ENCODE peak calls at places on chromosomes 4 and X, in five cellular contexts. V is breast epithelium, P is HCT116, M is lower leg skin, B is IMR-90. U is an unnamed sample.

GRCh38 chr4:10144479-10144878 is 27.9 kb upstream of the WDR1 start:
- DNase-seq in B (no peak), V (no peak), P (no peak), M (no peak), U (no peak)

GRCh38 chr4:16893141-16893571 is 5.3 kb downstream of the LDB2 start:
- DNase-seq in P (no peak), M (no peak), V (no peak), B (peak; percentile 34), U (no peak)

GRCh38 chr4:74433541-74434172 is 11.3 kb upstream of the AREG start:
- DNase-seq in V (no peak), B (no peak), P (no peak), M (no peak), U (no peak)

GRCh38 chr4:107951551-107951950 is 20.2 kb downstream of the CYP2U1 start:
- DNase-seq in V (no peak), M (no peak), P (no peak), B (peak; percentile 89), U (no peak)

GRCh38 chrX:13938053-13938765 is 91.5 kb downstream of the GEMIN8 start:
- DNase-seq in P (no peak), M (no peak), V (peak; percentile 48), B (peak; percentile 2), U (peak; percentile 69)

GRCh38 chr4:108360857-108361820 is 192.4 kb upstream of the LEF1 start:
- DNase-seq in B (peak; percentile 60), V (peak; percentile 27), M (no peak), P (no peak), U (peak; percentile 9)

GRCh38 chr4:166594326-166594946 is 639.9 kb downstream of the SPOCK3 start:
- DNase-seq in P (peak; percentile 50), V (no peak), M (no peak), B (no peak), U (no peak)

GRCh38 chr4:183200453-183200852 is 101.4 kb downstream of the WWC2 start:
- DNase-seq in M (no peak), V (peak; percentile 23), P (no peak), B (peak; percentile 92), U (peak; percentile 93)

GRCh38 chr4:75598390-75598789 is 31.9 kb downstream of the CDKL2 start:
- DNase-seq in P (no peak), V (no peak), M (no peak), B (peak; percentile 39), U (no peak)

GRCh38 chr4:40038972-40039371 is 17.7 kb upstream of the N4BP2 start:
- DNase-seq in P (no peak), V (no peak), B (peak; percentile 50), M (no peak), U (no peak)

GRCh38 chrX:144730486-144730885 is 516.8 kb upstream of the SPANXN1 start:
- DNase-seq in B (no peak), P (no peak), M (no peak), V (no peak), U (no peak)

GRCh38 chr4:152352215-152352614 is 183.7 kb downstream of the FBXW7 start:
- DNase-seq in M (no peak), V (no peak), B (no peak), P (no peak), U (no peak)

GRCh38 chr4:152351080-152351479 is 184.8 kb downstream of the FBXW7 start:
- DNase-seq in M (no peak), P (no peak), V (no peak), B (no peak), U (no peak)

GRCh38 chr4:152348670-152349069 is 187.2 kb downstream of the FBXW7 start:
- DNase-seq in B (no peak), M (no peak), V (no peak), P (no peak), U (no peak)

GRCh38 chr4:152356428-152357034 is 179.4 kb downstream of the FBXW7 start:
- DNase-seq in B (peak; percentile 21), M (no peak), V (no peak), P (no peak), U (no peak)

GRCh38 chr4:152352645-152353116 is 183.2 kb downstream of the FBXW7 start:
- DNase-seq in V (peak; percentile 48), P (peak; percentile 81), M (peak; percentile 79), B (peak; percentile 97), U (peak; percentile 52)
- TF ChIP-seq POLR2A in V (peak; percentile 22), P (no peak), M (no peak), B (peak; percentile 70), U (peak; percentile 74)

GRCh38 chrX:40174594-40175415 is 77.0 kb upstream of the BCOR start:
- DNase-seq in V (no peak), M (no peak), P (no peak), B (no peak), U (peak; percentile 48)

GRCh38 chrX:40172169-40172979 is 74.6 kb upstream of the BCOR start:
- DNase-seq in V (no peak), B (peak; percentile 44), P (no peak), M (no peak), U (peak; percentile 69)

GRCh38 chrX:40172980-40173661 is 75.4 kb upstream of the BCOR start:
- DNase-seq in V (no peak), M (no peak), P (no peak), B (no peak), U (no peak)

GRCh38 chrX:40175416-40176255 is 77.9 kb upstream of the BCOR start:
- DNase-seq in M (peak; percentile 65), P (no peak), B (no peak), V (no peak), U (peak; percentile 83)

GRCh38 chrX:40173662-40174593 is 76.2 kb upstream of the BCOR start:
- DNase-seq in P (peak; percentile 72), B (no peak), M (no peak), V (no peak), U (peak; percentile 68)
- H3K4me3 ChIP-seq in P (peak overlapping the region; percentile 60), B (no peak overlapping the region), M (no peak overlapping the region), V (peak overlapping the region; percentile 56), U (no peak overlapping the region)

DNA sequence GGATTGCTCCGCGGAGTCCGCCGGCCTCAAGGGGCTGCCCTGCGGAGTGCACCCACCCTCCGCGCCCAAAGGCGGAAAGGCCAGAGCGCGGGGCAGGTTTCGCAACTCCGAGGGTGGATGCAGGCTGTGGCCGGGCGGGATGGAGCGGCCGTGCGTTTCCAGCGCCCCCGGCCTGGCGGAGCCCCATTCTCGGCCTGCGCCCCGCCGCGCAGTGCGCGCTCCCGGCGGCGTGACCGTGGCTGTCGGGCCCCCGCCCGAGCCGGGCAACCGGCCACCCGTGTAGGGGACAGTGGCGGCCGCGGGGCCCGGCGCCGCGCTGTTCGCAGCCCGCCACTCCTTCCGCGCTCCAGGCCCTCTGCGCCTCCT is 331 bp downstream of the SETD7 start:
- DNase-seq in B (no peak), M (no peak), P (no peak), V (peak; percentile 34), U (peak; percentile 50)
- TF ChIP-seq POLR2A in B (no peak), M (no peak), P (no peak), V (no peak), U (no peak)

GRCh38 chrX:133726642-133727041 is 258.8 kb downstream of the GPC3 start:
- DNase-seq in P (no peak), B (no peak), M (no peak), V (no peak), U (no peak)

GRCh38 chrX:133723930-133724329 is 261.5 kb downstream of the GPC3 start:
- DNase-seq in V (no peak), B (no peak), M (no peak), P (no peak), U (no peak)

GRCh38 chrX:133726211-133726630 is 259.2 kb downstream of the GPC3 start:
- DNase-seq in V (no peak), P (peak; percentile 27), M (no peak), B (peak; percentile 73), U (no peak)

GRCh38 chrX:133722756-133723155 is 262.6 kb downstream of the GPC3 start:
- DNase-seq in B (no peak), M (no peak), V (no peak), P (no peak), U (no peak)
- H3K4me3 ChIP-seq in B (no peak overlapping the region), M (no peak overlapping the region), V (no peak overlapping the region), P (no peak overlapping the region), U (no peak overlapping the region)

DNA sequence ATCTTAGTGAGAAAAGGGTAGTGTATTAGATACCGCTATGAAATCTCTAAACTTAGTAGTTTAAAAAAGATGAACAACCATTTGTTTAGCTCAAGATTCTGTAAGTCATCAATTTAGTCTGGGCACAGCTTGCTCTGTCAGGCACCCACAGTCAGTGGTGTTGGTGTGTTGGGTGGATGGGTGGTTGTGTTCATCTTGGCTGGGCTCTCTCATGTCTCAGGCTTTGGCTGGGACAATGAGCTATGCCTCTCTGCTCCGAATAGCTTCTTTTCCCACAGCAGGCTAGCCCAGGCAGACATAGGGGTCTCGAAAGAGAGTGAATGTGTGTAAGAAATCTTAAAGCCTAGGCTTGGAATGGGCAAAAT is 127.0 kb upstream of the GATB start:
- DNase-seq in V (no peak), P (no peak), M (no peak), B (no peak), U (no peak)
- TF ChIP-seq POLR2A in V (no peak), P (no peak), M (no peak), B (no peak), U (no peak)

GRCh38 chr4:24754586-24754985 is 40.8 kb upstream of the SOD3 start:
- DNase-seq in M (no peak), B (no peak), V (no peak), P (no peak), U (no peak)

GRCh38 chr4:24750106-24750505 is 45.3 kb upstream of the SOD3 start:
- DNase-seq in P (no peak), V (no peak), B (no peak), M (no peak), U (no peak)

GRCh38 chr4:24752140-24752539 is 43.2 kb upstream of the SOD3 start:
- DNase-seq in V (no peak), B (no peak), M (no peak), P (no peak), U (no peak)

GRCh38 chr4:24748758-24749350 is 46.5 kb upstream of the SOD3 start:
- DNase-seq in P (no peak), V (no peak), B (no peak), M (no peak), U (no peak)

GRCh38 chr4:24753519-24753918 is 41.9 kb upstream of the SOD3 start:
- DNase-seq in B (peak; percentile 67), P (no peak), V (no peak), M (no peak), U (no peak)
- H3K4me3 ChIP-seq in B (no peak overlapping the region), P (no peak overlapping the region), V (no peak overlapping the region), M (no peak overlapping the region), U (no peak overlapping the region)